ENCODE peak calls at places on chromosome 15, in seven cellular contexts. A, N, F, C, Q, X and E are unnamed samples.

GRCh38 chr15:50302581-50302980 is 37.1 kb upstream of the HDC start:
- DNase-seq in A (no peak), F (no peak), C (no peak), N (no peak), X (no peak), Q (no peak), E (no peak)

GRCh38 chr15:41862515-41863116 is 24.0 kb downstream of the PLA2G4B start:
- DNase-seq in N (no peak), C (no peak), X (no peak), Q (no peak), A (no peak), F (no peak), E (peak)

GRCh38 chr15:56272474-56272873 is 28.8 kb upstream of the RFX7 start:
- DNase-seq in N (no peak), C (no peak), Q (no peak), X (no peak), A (no peak), F (no peak), E (no peak)

GRCh38 chr15:38564557-38565286 is at the start of gene RASGRP1:
- DNase-seq in X (peak), C (peak), A (no peak), N (peak), Q (peak), F (peak), E (no peak)

GRCh38 chr15:56987286-56987685 is 68.8 kb downstream of the TCF12 start:
- DNase-seq in F (no peak), A (no peak), Q (no peak), X (no peak), C (no peak), N (no peak), E (no peak)

GRCh38 chr15:68558318-68559305 is 20.2 kb upstream of the CORO2B start:
- DNase-seq in N (no peak), Q (no peak), C (no peak), A (no peak), X (no peak), F (no peak), E (no peak)

GRCh38 chr15:35061171-35062163 is 23.6 kb downstream of the NANOGP8 start:
- DNase-seq in C (no peak), A (no peak), Q (no peak), N (no peak), X (no peak), F (peak), E (no peak)

GRCh38 chr15:99466701-99467337 is 99.0 kb upstream of the MEF2A start:
- DNase-seq in Q (no peak), C (no peak), N (no peak), F (no peak), X (peak), A (no peak), E (no peak)

GRCh38 chr15:80580107-80580506 is 115.0 kb upstream of the ABHD17C start:
- DNase-seq in Q (no peak), C (no peak), N (peak), A (peak), X (peak), F (peak), E (no peak)

GRCh38 chr15:90818251-90819210 is 49.9 kb upstream of the FURIN start:
- DNase-seq in A (no peak), X (peak), F (no peak), Q (no peak), C (peak), N (no peak), E (no peak)

GRCh38 chr15:63066302-63066701 is 23.8 kb downstream of the TPM1 start:
- DNase-seq in X (no peak), A (no peak), C (no peak), Q (no peak), N (no peak), F (no peak), E (no peak)

GRCh38 chr15:67601008-67601620 is 58.6 kb downstream of the MAP2K5 start:
- DNase-seq in X (peak), A (no peak), N (peak), F (peak), Q (no peak), C (no peak), E (no peak)

GRCh38 chr15:83559310-83559966 is 94.5 kb upstream of the ADAMTSL3 start:
- DNase-seq in C (no peak), A (no peak), Q (no peak), N (peak), X (peak), F (peak), E (peak)

GRCh38 chr15:25947336-25948080 is 84.4 kb upstream of the ATP10A start:
- DNase-seq in F (peak), X (no peak), A (no peak), Q (no peak), C (no peak), N (peak), E (no peak)

GRCh38 chr15:87777054-87777498 is 479.5 kb downstream of the NTRK3 start:
- DNase-seq in Q (peak), N (peak), C (no peak), A (peak), F (peak), X (peak), E (no peak)

GRCh38 chr15:27492021-27492621 is 521.1 kb downstream of the GABRG3 start:
- DNase-seq in X (no peak), Q (no peak), F (peak), N (peak), A (no peak), C (no peak), E (no peak)

GRCh38 chr15:33148129-33148850 is 46.2 kb downstream of the FMN1 start:
- DNase-seq in F (no peak), N (no peak), C (no peak), X (no peak), A (no peak), Q (no peak), E (no peak)
- H3K4me3 ChIP-seq in F (no peak), N (no peak), C (no peak), X (no peak), A (no peak), Q (no peak), E (no peak)

GRCh38 chr15:44501768-44502366 is 35.1 kb upstream of the EIF3J start:
- DNase-seq in A (peak), C (no peak), Q (no peak), F (peak), N (peak), X (peak), E (no peak)
- TF ChIP-seq CTCF in A (peak), C (peak), Q (peak), F (peak), N (peak), X (peak), E (peak)

GRCh38 chr15:66389859-66390382 is 3.2 kb downstream of the MAP2K1 start:
- DNase-seq in N (peak), Q (no peak), X (no peak), A (no peak), F (no peak), C (no peak), E (no peak)
- H3K4me3 ChIP-seq in N (no peak), Q (no peak), X (no peak), A (no peak), F (no peak), C (no peak), E (no peak)

GRCh38 chr15:70503798-70504304 is 259.5 kb downstream of the UACA start:
- DNase-seq in C (no peak), Q (no peak), X (no peak), N (no peak), A (no peak), F (no peak), E (no peak)

GRCh38 chr15:70502576-70502975 is 260.8 kb downstream of the UACA start:
- DNase-seq in Q (no peak), A (no peak), C (no peak), X (no peak), F (no peak), N (no peak), E (no peak)

GRCh38 chr15:70501849-70502248 is 261.5 kb downstream of the UACA start:
- DNase-seq in N (no peak), Q (no peak), X (no peak), F (no peak), C (peak), A (no peak), E (no peak)

GRCh38 chr15:70504305-70504951 is 258.9 kb downstream of the UACA start:
- DNase-seq in F (peak), N (peak), X (peak), C (peak), A (no peak), Q (peak), E (no peak)

GRCh38 chr15:70503073-70503745 is 260.1 kb downstream of the UACA start:
- DNase-seq in F (no peak), A (no peak), X (no peak), C (no peak), Q (no peak), N (no peak), E (no peak)
- TF ChIP-seq CTCF in F (no peak), A (no peak), X (no peak), C (no peak), Q (no peak), N (no peak), E (no peak)

GRCh38 chr15:64772964-64773363 is 2.4 kb downstream of the RBPMS2 start:
- DNase-seq in F (no peak), A (no peak), C (no peak), X (no peak), Q (no peak), N (no peak), E (no peak)

GRCh38 chr15:64773606-64774555 is 1.5 kb downstream of the RBPMS2 start:
- DNase-seq in N (no peak), A (no peak), C (no peak), F (no peak), Q (no peak), X (no peak), E (no peak)

GRCh38 chr15:64776402-64776786 is 1.0 kb upstream of the RBPMS2 start:
- DNase-seq in X (no peak), C (no peak), F (no peak), N (no peak), Q (no peak), A (no peak), E (no peak)

GRCh38 chr15:64775551-64776401 is at the start of gene RBPMS2:
- DNase-seq in C (peak), X (peak), N (peak), F (no peak), A (no peak), Q (no peak), E (no peak)

DNA sequence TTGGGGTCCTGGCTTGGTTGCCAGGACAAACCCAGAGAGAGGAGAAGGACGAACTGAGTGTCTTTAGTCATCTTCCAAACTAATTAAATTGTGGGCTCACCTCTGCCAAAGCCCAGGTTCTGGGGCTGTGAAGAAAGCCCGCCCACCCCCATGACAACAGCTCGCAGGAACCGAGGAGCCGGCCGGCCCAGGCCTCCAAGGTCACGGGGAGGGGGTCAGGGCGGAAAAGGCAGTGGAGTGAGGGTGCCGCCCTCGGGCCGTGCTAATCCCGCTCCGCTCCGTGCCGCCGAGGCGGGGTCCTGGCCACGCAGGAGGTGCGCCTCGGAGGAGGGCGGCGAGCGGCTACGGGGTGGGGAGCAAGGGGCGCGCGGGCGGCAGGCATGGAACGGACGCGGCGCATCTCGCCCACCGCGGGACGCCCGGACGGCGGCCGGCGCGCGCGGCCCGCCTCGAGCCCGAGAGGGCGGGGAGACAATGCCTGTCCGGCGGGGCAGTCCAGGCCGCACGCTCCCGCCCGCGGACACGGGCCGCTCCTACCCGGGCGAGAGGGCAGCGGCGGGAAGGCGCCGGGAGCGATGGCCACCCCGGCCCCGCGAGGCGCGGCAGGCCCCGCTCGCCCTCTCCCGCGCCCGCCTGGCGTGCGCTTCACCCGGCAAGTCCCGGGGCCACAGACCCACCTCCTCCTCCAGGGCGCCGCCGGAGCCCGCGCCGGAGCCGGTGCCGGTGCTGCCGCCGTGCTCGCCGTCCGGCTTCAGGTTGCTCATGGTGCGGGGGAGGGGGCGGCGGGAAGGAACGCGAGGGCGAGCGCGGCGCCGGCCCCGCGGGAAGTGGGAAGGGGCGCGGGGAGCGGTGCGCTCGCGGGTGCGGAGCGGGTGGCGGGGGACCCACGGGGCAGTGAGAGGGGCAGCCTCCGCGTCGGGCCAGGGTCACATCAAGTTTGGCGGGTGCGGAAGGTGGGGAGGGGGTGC is 549 bp downstream of the RBPMS2 start:
- DNase-seq in F (no peak), Q (no peak), C (peak), A (no peak), X (peak), N (no peak), E (no peak)
- H3K4me3 ChIP-seq in F (no peak), Q (peak), C (peak), A (peak), X (peak), N (peak), E (peak)

GRCh38 chr15:72342385-72342784 is 22.4 kb upstream of the CELF6 start:
- DNase-seq in Q (no peak), X (peak), C (no peak), A (no peak), N (peak), F (no peak), E (no peak)
- TF ChIP-seq CTCF in Q (no peak), X (peak), C (peak), A (peak), N (peak), F (peak), E (peak)